ENCODE peak calls at places on chromosomes 6 and 20, in six cellular contexts. P is lung, O is spleen, H is neuronal stem cell, G is adipocyte, S is psoas muscle. U is an unnamed sample.

GRCh38 chr6:43608310-43608763 is 20.7 kb downstream of the GTPBP2 start:
- DNase-seq in P (peak; percentile 66), O (no peak), H (peak; percentile 68), G (peak; percentile 93), S (peak; percentile 69), U (peak; percentile 80)

GRCh38 chr6:137417411-137417810 is 76.8 kb downstream of the OLIG3 start:
- DNase-seq in P (no peak), O (no peak), H (no peak), G (peak; percentile 1), S (no peak), U (no peak)

GRCh38 chr6:16335176-16335575 is 96.8 kb downstream of the GMPR start:
- DNase-seq in P (no peak), O (no peak), H (no peak), G (no peak), S (no peak), U (no peak)

GRCh38 chr6:91055959-91056358 is 469.1 kb upstream of the MAP3K7 start:
- DNase-seq in P (no peak), O (no peak), H (no peak), G (no peak), S (no peak), U (no peak)

GRCh38 chr20:48619126-48620101 is 208.4 kb downstream of the PREX1 start:
- DNase-seq in P (no peak), O (peak; percentile 72), H (no peak), G (peak; percentile 25), S (peak; percentile 52), U (no peak)

GRCh38 chr6:158894192-158894591 is 75.0 kb upstream of the EZR start:
- DNase-seq in P (no peak), O (no peak), H (peak; percentile 61), G (peak; percentile 75), S (no peak), U (no peak)

GRCh38 chr6:83417880-83418663 is 12.8 kb downstream of the ME1 start:
- DNase-seq in P (no peak), O (no peak), H (peak; percentile 9), G (peak; percentile 83), S (no peak), U (no peak)

GRCh38 chr20:54005524-54005923 is 64.9 kb downstream of the BCAS1 start:
- DNase-seq in P (no peak), O (no peak), H (no peak), G (no peak), S (no peak), U (no peak)

GRCh38 chr20:53917145-53918009 is 153.0 kb downstream of the BCAS1 start:
- DNase-seq in P (no peak), O (peak; percentile 76), H (no peak), G (peak; percentile 75), S (peak; percentile 69), U (peak; percentile 91)

GRCh38 chr6:159134701-159135364 is 34.4 kb upstream of the FNDC1 start:
- DNase-seq in P (peak; percentile 73), O (no peak), H (peak; percentile 54), G (peak; percentile 81), S (peak; percentile 66), U (no peak)

DNA sequence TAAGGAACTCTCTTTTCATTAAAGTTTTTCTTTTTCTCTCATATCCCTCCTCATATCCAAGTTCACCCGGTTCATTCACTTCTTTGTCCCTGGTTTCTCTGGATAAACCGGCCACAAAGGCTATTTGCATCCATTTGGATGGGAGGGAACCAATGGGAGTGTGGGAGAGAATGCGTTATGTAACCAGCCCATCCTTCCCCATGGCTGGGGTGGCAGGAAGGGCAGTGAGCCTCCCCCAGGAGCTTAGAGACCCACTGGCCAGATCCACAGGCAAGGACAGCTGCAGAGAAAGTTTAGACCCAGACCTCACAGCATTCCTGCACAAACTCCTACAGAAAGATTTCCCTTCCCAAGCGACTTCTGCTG is 10.7 kb downstream of the CASS4 start:
- DNase-seq in P (no peak), O (no peak), H (no peak), G (no peak), S (no peak), U (no peak)
- H3K4me1 ChIP-seq in P (peaks cover 6% of the 10 kb centered on the region), O (peaks cover 27% of the 10 kb centered on the region), H (no peaks in the 10 kb centered on the region), G (peaks cover 18% of the 10 kb centered on the region), S (no peaks in the 10 kb centered on the region), U (no peaks in the 10 kb centered on the region)

DNA sequence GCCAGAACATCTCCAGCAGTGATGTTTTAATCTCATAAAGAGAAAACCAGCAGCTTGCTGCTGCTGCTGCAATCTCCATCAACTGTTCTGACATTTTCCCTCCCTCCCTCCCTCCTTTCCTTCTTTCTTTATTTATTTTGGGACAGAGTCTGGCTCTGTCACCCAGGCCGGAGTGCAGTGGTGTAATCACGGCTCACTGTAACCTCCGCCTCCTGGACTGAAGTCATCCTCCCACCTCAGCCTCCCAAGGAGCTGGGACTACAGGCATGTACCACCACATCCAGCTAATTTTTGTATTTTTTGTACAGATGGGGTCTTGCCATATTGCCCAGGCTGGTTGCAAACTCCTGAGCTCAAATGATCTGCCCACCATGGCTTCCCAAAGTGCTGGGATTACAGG is 5.7 kb downstream of the ELOVL5 start:
- DNase-seq in P (no peak), O (no peak), H (no peak), G (no peak), S (no peak), U (no peak)
- H3K4me1 ChIP-seq in P (peaks cover 8% of the 10 kb centered on the region), O (peaks cover 47% of the 10 kb centered on the region), H (peaks cover 5% of the 10 kb centered on the region), G (peaks cover 68% of the 10 kb centered on the region), S (no peaks in the 10 kb centered on the region), U (no peaks in the 10 kb centered on the region)

DNA sequence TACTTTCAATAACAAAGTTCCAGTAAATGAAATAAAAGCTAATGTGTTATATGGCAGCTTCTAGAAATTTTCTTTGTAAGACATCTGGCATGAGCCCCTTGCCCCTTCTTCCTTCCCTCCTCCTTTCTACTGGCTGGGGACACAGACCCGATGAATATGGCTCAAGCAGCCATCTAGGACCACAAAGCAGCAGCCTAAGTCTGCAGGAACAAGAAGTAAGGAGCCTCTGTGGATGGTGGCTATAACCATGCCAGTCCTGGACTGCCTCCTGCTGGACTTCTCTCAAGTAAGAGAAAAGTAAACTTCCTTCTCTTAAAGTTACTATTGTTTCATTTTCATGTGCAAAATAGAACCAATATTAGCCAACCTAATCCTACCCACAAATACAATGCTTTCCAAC is 114.9 kb upstream of the DST start:
- DNase-seq in P (peak; percentile 52), O (no peak), H (no peak), G (no peak), S (no peak), U (no peak)
- H3K4me1 ChIP-seq in P (peaks cover 4% of the 10 kb centered on the region), O (no peaks in the 10 kb centered on the region), H (peaks cover 14% of the 10 kb centered on the region), G (peaks cover 46% of the 10 kb centered on the region), S (peaks cover 47% of the 10 kb centered on the region), U (peaks cover 31% of the 10 kb centered on the region)

DNA sequence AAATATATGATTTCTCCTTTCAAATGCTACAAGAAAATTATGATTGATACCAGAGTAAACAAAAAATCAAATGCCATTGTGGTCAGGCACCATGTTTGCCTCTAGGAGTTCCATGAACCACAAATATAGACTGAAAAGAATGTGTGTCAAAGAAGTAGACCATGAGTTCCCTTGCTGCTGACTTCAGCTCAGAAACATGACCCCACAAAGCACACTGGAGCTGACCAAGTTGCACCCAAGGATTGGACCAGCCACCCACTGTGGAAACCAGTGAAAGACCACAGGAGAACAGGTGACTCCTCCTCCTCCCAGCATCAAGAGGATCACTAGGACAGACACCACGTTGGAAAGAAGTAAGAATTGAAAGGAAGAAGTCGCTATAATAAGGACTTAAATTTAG is 90.8 kb upstream of the TENT5A start:
- DNase-seq in P (no peak), O (no peak), H (no peak), G (no peak), S (no peak), U (no peak)
- H3K4me1 ChIP-seq in P (no peaks in the 10 kb centered on the region), O (no peaks in the 10 kb centered on the region), H (no peaks in the 10 kb centered on the region), G (peaks cover 28% of the 10 kb centered on the region), S (no peaks in the 10 kb centered on the region), U (peaks cover 7% of the 10 kb centered on the region)

GRCh38 chr20:47356220-47356525 is 326 bp downstream of the ZMYND8 start:
- DNase-seq in P (no peak), O (no peak), H (no peak), G (no peak), S (no peak), U (no peak)

GRCh38 chr20:47358052-47358671 is 1.7 kb upstream of the ZMYND8 start:
- DNase-seq in P (no peak), O (no peak), H (no peak), G (peak; percentile 19), S (peak; percentile 47), U (no peak)

GRCh38 chr20:47357296-47358051 is 975 bp upstream of the ZMYND8 start:
- DNase-seq in P (peak; percentile 91), O (peak; percentile 96), H (no peak), G (peak; percentile 84), S (peak; percentile 88), U (peak; percentile 89)

GRCh38 chr20:47355489-47356219 is 845 bp downstream of the ZMYND8 start:
- DNase-seq in P (no peak), O (peak; percentile 41), H (no peak), G (peak; percentile 16), S (no peak), U (no peak)

GRCh38 chr20:47356526-47357295 is at the start of gene ZMYND8:
- DNase-seq in P (peak; percentile 90), O (peak; percentile 93), H (peak; percentile 95), G (peak; percentile 86), S (peak; percentile 91), U (peak; percentile 96)
- H3K4me1 ChIP-seq in P (peaks cover 34% of the 10 kb centered on the region), O (peaks cover 82% of the 10 kb centered on the region), H (peaks cover 54% of the 10 kb centered on the region), G (peaks cover 99% of the 10 kb centered on the region), S (peaks cover 93% of the 10 kb centered on the region), U (peaks cover 92% of the 10 kb centered on the region)

U was measured in ascending aorta.